ENCODE peak calls at places on chromosomes 11 and 22, in ten cellular contexts. J is neuronal stem cell, S is heart right ventricle, X is cardiac muscle cell, R is mammary epithelial cell, B is mesendoderm, Y is A549, H is left ventricle myocardium inferior, A is lower lobe of right lung, V is H9. T is an unnamed sample.

GRCh38 chr11:113313601-113314000 is 782 bp upstream of the TTC12 start:
- DNase-seq in B (no peak), A (no peak), X (no peak), Y (no peak), R (peak; percentile 75), V (no peak), S (no peak), J (no peak), H (no peak), T (no peak)

GRCh38 chr11:106238704-106239360 is 161.4 kb downstream of the AASDHPPT start:
- DNase-seq in V (no peak), X (no peak), R (peak; percentile 2), S (no peak), H (no peak), J (no peak), Y (no peak), B (no peak), A (no peak), T (no peak)

GRCh38 chr11:35404397-35404775 is 15.0 kb downstream of the SLC1A2 start:
- DNase-seq in S (peak; percentile 20), J (no peak), R (peak; percentile 13), A (peak; percentile 56), B (peak; percentile 95), V (peak; percentile 79), H (no peak), X (peak; percentile 57), Y (peak; percentile 54), T (no peak)

GRCh38 chr11:66339163-66339675 is 3.0 kb upstream of the RIN1 start:
- DNase-seq in B (no peak), R (peak; percentile 97), V (no peak), S (no peak), J (no peak), X (no peak), A (peak; percentile 30), Y (no peak), H (no peak), T (no peak)

GRCh38 chr11:90204832-90205646 is 17.8 kb downstream of the CHORDC1 start:
- DNase-seq in S (no peak), Y (peak; percentile 69), V (no peak), J (peak; percentile 54), B (peak; percentile 63), R (peak; percentile 35), A (no peak), H (no peak), X (peak; percentile 52), T (peak; percentile 39)

GRCh38 chr22:27380826-27381225 is 420.7 kb downstream of the MN1 start:
- DNase-seq in V (peak; percentile 4), H (no peak), A (no peak), R (no peak), S (no peak), X (no peak), B (no peak), J (no peak), Y (no peak), T (no peak)

GRCh38 chr11:92153542-92153941 is 71.1 kb upstream of the FAT3 start:
- DNase-seq in X (no peak), R (no peak), H (no peak), J (no peak), A (no peak), Y (no peak), B (no peak), S (no peak), V (no peak), T (no peak)

GRCh38 chr11:63779044-63779443 is 10.5 kb upstream of the ZFTA start:
- DNase-seq in Y (no peak), S (no peak), B (no peak), X (no peak), V (no peak), R (no peak), H (no peak), J (no peak), A (no peak), T (no peak)

GRCh38 chr11:101331411-101331810 is 201.8 kb upstream of the PGR start:
- DNase-seq in R (no peak), A (no peak), X (no peak), S (no peak), V (no peak), Y (no peak), J (no peak), H (no peak), B (no peak), T (no peak)

GRCh38 chr11:17019231-17019630 is 5.0 kb upstream of the PLEKHA7 start:
- DNase-seq in X (no peak), B (no peak), J (no peak), S (no peak), H (no peak), A (no peak), V (no peak), Y (no peak), R (no peak), T (no peak)

GRCh38 chr11:73087730-73088129 is 54.4 kb downstream of the FCHSD2 start:
- DNase-seq in X (no peak), S (no peak), J (no peak), B (no peak), A (no peak), V (no peak), R (peak; percentile 7), H (no peak), Y (no peak), T (no peak)

GRCh38 chr11:113014731-113015455 is 53.7 kb downstream of the NCAM1 start:
- DNase-seq in R (no peak), B (no peak), A (peak; percentile 48), V (no peak), H (peak; percentile 71), S (peak; percentile 70), Y (no peak), X (peak; percentile 40), J (no peak), T (no peak)

GRCh38 chr22:37260939-37261338 is 16.9 kb upstream of the RAC2 start:
- DNase-seq in H (peak; percentile 55), V (peak; percentile 78), A (peak; percentile 73), Y (peak; percentile 58), J (peak; percentile 52), R (peak; percentile 35), X (peak; percentile 79), B (peak; percentile 69), S (peak; percentile 36), T (peak; percentile 14)

GRCh38 chr11:111207213-111207612 is 38.3 kb upstream of the POU2AF2 start:
- DNase-seq in B (no peak), Y (no peak), J (no peak), R (no peak), A (no peak), S (no peak), H (no peak), X (no peak), V (no peak), T (no peak)

GRCh38 chr11:117859713-117860112 is 16.7 kb downstream of the FXYD6 start:
- DNase-seq in R (no peak), A (no peak), J (no peak), B (no peak), S (no peak), Y (no peak), X (no peak), H (no peak), V (no peak), T (no peak)
- H3K27ac ChIP-seq in R (no peak overlapping the region), A (no peak overlapping the region), J (no peak overlapping the region), B (no peak overlapping the region), S (peak overlapping the region; percentile 96), Y (no peak overlapping the region), X (no peak overlapping the region), H (peak overlapping the region; percentile 89), V (no peak overlapping the region), T (no peak overlapping the region)

GRCh38 chr22:30301995-30302809 is 12.9 kb upstream of the CASTOR1 start:
- DNase-seq in H (peak; percentile 57), R (peak; percentile 78), S (no peak), A (peak; percentile 79), J (no peak), B (no peak), Y (no peak), V (no peak), X (no peak), T (peak; percentile 71)

GRCh38 chr22:30304495-30305244 is 15.4 kb upstream of the CASTOR1 start:
- DNase-seq in H (no peak), X (no peak), A (no peak), B (no peak), Y (no peak), J (no peak), S (peak; percentile 49), V (no peak), R (peak; percentile 88), T (peak; percentile 33)

GRCh38 chr22:30305906-30306628 is 16.8 kb upstream of the CASTOR1 start:
- DNase-seq in R (peak; percentile 60), A (no peak), J (no peak), B (no peak), S (no peak), V (no peak), Y (no peak), X (no peak), H (no peak), T (no peak)

GRCh38 chr22:30305519-30305905 is 16.2 kb upstream of the CASTOR1 start:
- DNase-seq in H (peak; percentile 78), X (no peak), R (no peak), A (no peak), B (no peak), V (no peak), J (no peak), S (peak; percentile 68), Y (no peak), T (no peak)

DNA sequence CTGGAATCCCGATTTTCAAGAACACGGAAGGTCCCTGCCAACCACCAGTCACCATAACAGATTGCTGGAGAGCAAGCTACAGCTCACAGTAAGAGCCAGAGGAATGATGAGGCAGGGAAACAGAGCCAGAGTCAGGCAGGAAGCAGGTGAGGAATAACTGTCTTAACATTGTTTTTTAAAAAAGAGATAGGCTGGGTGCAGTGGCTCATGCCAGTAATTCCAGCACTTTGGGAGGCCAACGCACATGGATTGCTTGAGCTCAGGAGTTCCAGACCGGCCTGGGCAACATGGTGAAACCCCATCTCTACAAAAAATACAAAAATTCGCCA is 13.5 kb upstream of the CASTOR1 start:
- DNase-seq in B (no peak), H (no peak), J (no peak), Y (no peak), R (peak; percentile 40), S (no peak), A (no peak), V (no peak), X (no peak), T (no peak)
- H3K4me1 ChIP-seq in B (no peaks in the 10 kb centered on the region), H (peaks cover 99% of the 10 kb centered on the region), J (peaks cover 4% of the 10 kb centered on the region), Y (peaks cover 9% of the 10 kb centered on the region), R (peaks cover 75% of the 10 kb centered on the region), S (peaks cover 76% of the 10 kb centered on the region), A (peaks cover 97% of the 10 kb centered on the region), V (no peaks in the 10 kb centered on the region), X (no peaks in the 10 kb centered on the region), T (peaks cover 28% of the 10 kb centered on the region)

GRCh38 chr11:69293819-69294505 is at the start of gene MYEOV:
- DNase-seq in J (no peak), B (peak; percentile 80), X (no peak), R (peak; percentile 59), H (no peak), V (peak; percentile 89), A (peak; percentile 59), Y (peak; percentile 94), S (no peak), T (no peak)
- H3K27ac ChIP-seq in J (no peak within 1 kb of the TSS), B (no peak within 1 kb of the TSS), X (no peak within 1 kb of the TSS), R (no peak within 1 kb of the TSS), H (no peak within 1 kb of the TSS), V (no peak within 1 kb of the TSS), A (no peak within 1 kb of the TSS), Y (peak within 1 kb of the TSS; percentile 93), S (no peak within 1 kb of the TSS), T (no peak within 1 kb of the TSS)

DNA sequence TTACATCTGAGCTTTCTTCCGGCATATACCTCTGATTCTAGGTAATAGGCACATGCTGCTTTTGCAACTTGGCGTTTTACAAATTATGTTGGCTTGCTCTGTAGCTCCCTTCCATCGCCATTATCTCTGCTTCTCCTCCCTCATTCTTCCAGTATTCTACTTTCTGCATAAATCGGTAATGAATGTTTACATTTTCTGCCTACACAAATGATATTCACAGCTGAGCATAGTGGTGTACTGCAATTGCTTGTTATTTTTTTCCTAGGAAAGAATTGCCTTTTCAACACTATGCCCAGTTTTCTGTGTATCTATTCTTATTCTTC is 18.9 kb downstream of the MED15 start:
- DNase-seq in S (no peak), X (no peak), Y (no peak), H (no peak), J (no peak), R (no peak), B (no peak), V (no peak), A (no peak), T (no peak)
- H3K4me1 ChIP-seq in S (peaks cover 40% of the 10 kb centered on the region), X (peaks cover 41% of the 10 kb centered on the region), Y (peaks cover 78% of the 10 kb centered on the region), H (peaks cover 75% of the 10 kb centered on the region), J (peaks cover 4% of the 10 kb centered on the region), R (peaks cover 58% of the 10 kb centered on the region), B (peaks cover 9% of the 10 kb centered on the region), V (peaks cover 3% of the 10 kb centered on the region), A (peaks cover 56% of the 10 kb centered on the region), T (peaks cover 56% of the 10 kb centered on the region)